ENCODE peak calls at places on chromosomes 11 and 22, in seven cellular contexts. S is adrenal gland, B is NCI-H2081, T is COR-L47, X is A549, N is HTR-8/SVneo, R is kidney glomerular epithelial cell. J is an unnamed sample.

GRCh38 chr11:69670158-69670845 is 4.9 kb downstream of the LTO1 start:
- DNase-seq in S (peak), B (peak), T (peak), X (peak), N (peak), R (peak), J (peak)

GRCh38 chr11:85953491-85954143 is 98.4 kb downstream of the CCDC83 start:
- DNase-seq in S (no peak), B (no peak), T (no peak), X (no peak), N (no peak), R (no peak), J (no peak)

GRCh38 chr22:34105461-34106062 is 185.3 kb upstream of the LARGE1 start:
- DNase-seq in S (peak), B (no peak), T (no peak), X (peak), N (no peak), R (peak), J (peak)

GRCh38 chr11:43992138-43992537 is 49.7 kb downstream of the C11orf96 start:
- DNase-seq in S (no peak), B (peak), T (no peak), X (no peak), N (no peak), R (no peak), J (no peak)

GRCh38 chr22:50694766-50695420 is 22.3 kb downstream of the SHANK3 start:
- DNase-seq in S (no peak), B (no peak), T (no peak), X (no peak), N (no peak), R (no peak), J (no peak)

GRCh38 chr11:110711776-110712642 is at the start of gene ARHGAP20:
- DNase-seq in S (peak), B (peak), T (peak), X (peak), N (peak), R (peak), J (peak)

GRCh38 chr11:78742430-78742829 is 167.8 kb upstream of the NARS2 start:
- DNase-seq in S (no peak), B (peak), T (peak), X (no peak), N (no peak), R (no peak), J (peak)

GRCh38 chr11:9263840-9264380 is 1.2 kb downstream of the DENND5A start:
- DNase-seq in S (no peak), B (no peak), T (no peak), X (peak), N (peak), R (peak), J (no peak)

GRCh38 chr11:77596626-77597025 is 6.9 kb downstream of the AQP11 start:
- DNase-seq in S (no peak), B (no peak), T (no peak), X (no peak), N (no peak), R (no peak), J (no peak)

GRCh38 chr11:17746096-17746495 is 11.5 kb downstream of the KCNC1 start:
- DNase-seq in S (no peak), B (no peak), T (no peak), X (no peak), N (no peak), R (no peak), J (no peak)

GRCh38 chr11:132643239-132643638 is 889.1 kb downstream of the OPCML start:
- DNase-seq in S (no peak), B (no peak), T (no peak), X (no peak), N (no peak), R (no peak), J (no peak)

GRCh38 chr11:74449369-74449931 is 17.9 kb downstream of the KCNE3 start:
- DNase-seq in S (peak), B (peak), T (peak), X (peak), N (peak), R (peak), J (peak)

GRCh38 chr11:12013771-12014170 is 5.3 kb upstream of the DKK3 start:
- DNase-seq in S (no peak), B (no peak), T (no peak), X (no peak), N (no peak), R (no peak), J (no peak)

GRCh38 chr22:24810043-24810749 is 4.2 kb downstream of the SGSM1 start:
- DNase-seq in S (peak), B (peak), T (peak), X (no peak), N (no peak), R (no peak), J (peak)

GRCh38 chr11:86749861-86750401 is 50.4 kb upstream of the PRSS23 start:
- DNase-seq in S (no peak), B (no peak), T (no peak), X (no peak), N (no peak), R (no peak), J (no peak)

GRCh38 chr22:44546686-44547310 is 48.8 kb upstream of the RTL6 start:
- DNase-seq in S (no peak), B (no peak), T (no peak), X (no peak), N (no peak), R (no peak), J (no peak)

GRCh38 chr11:44555031-44555800 is 10.2 kb upstream of the CD82 start:
- DNase-seq in S (no peak), B (no peak), T (no peak), X (no peak), N (no peak), R (no peak), J (no peak)

GRCh38 chr11:35144811-35145210 is 5.8 kb downstream of the CD44 start:
- DNase-seq in S (no peak), B (no peak), T (no peak), X (no peak), N (no peak), R (no peak), J (no peak)

GRCh38 chr11:117600976-117601708 is 195.9 kb downstream of the DSCAML1 start:
- DNase-seq in S (no peak), B (no peak), T (peak), X (no peak), N (no peak), R (no peak), J (no peak)

GRCh38 chr11:85725510-85726258 is 39.7 kb upstream of the CCDC89 start:
- DNase-seq in S (no peak), B (no peak), T (no peak), X (peak), N (peak), R (peak), J (no peak)

GRCh38 chr11:33723238-33723881 is 12.9 kb downstream of the CD59 start:
- DNase-seq in S (peak), B (no peak), T (no peak), X (peak), N (no peak), R (peak), J (no peak)

GRCh38 chr22:30717331-30717921 is 22.8 kb downstream of the OSBP2 start:
- DNase-seq in S (peak), B (no peak), T (no peak), X (peak), N (peak), R (peak), J (no peak)

J was measured in DMS153.